ENCODE peak calls at places on chromosomes 2 and 18, in nine cellular contexts. P, U, G, M, T, E, B, D and R are unnamed samples. For H3K36me3, the result is how much of the 10 kb centered on the place peaks cover.

GRCh38 chr2:62923881-62924280 is 126.7 kb upstream of the OTX1 start:
- DNase-seq in T (no peak), B (no peak), M (no peak), D (no peak), E (no peak), P (no peak), U (no peak), G (no peak), R (no peak)

GRCh38 chr2:52810460-52810859 is 957.1 kb upstream of the CHAC2 start:
- DNase-seq in B (no peak), D (peak), T (no peak), G (peak), U (peak), P (no peak), E (no peak), M (no peak), R (no peak)

GRCh38 chr18:75815767-75816166 is 388.3 kb upstream of the SMIM21 start:
- DNase-seq in T (no peak), M (no peak), E (no peak), B (no peak), D (no peak), P (no peak), G (no peak), U (no peak), R (no peak)

GRCh38 chr2:37232131-37232933 is 874 bp downstream of the NDUFAF7 start:
- DNase-seq in D (peak), P (no peak), G (no peak), M (peak), U (peak), B (peak), E (peak), T (no peak), R (peak)

GRCh38 chr2:6911721-6912120 is 5.5 kb upstream of the RNF144A start:
- DNase-seq in U (no peak), P (no peak), M (no peak), B (no peak), E (no peak), G (no peak), T (no peak), D (no peak), R (no peak)

GRCh38 chr18:4256786-4257417 is 198.2 kb downstream of the DLGAP1 start:
- DNase-seq in P (no peak), E (no peak), M (no peak), B (no peak), D (no peak), U (no peak), G (no peak), T (no peak), R (no peak)

GRCh38 chr18:50590625-50591024 is 30.7 kb downstream of the MAPK4 start:
- DNase-seq in B (no peak), T (no peak), P (no peak), D (no peak), G (no peak), U (no peak), E (no peak), M (no peak), R (no peak)

GRCh38 chr18:13500227-13500865 is 226.0 kb downstream of the FAM210A start:
- DNase-seq in T (no peak), E (peak), B (peak), U (peak), G (peak), P (no peak), M (no peak), D (peak), R (no peak)

GRCh38 chr2:85806358-85807118 is 52.7 kb downstream of the ATOH8 start:
- DNase-seq in M (no peak), D (no peak), U (no peak), G (no peak), B (no peak), P (no peak), T (peak), E (no peak), R (no peak)

GRCh38 chr18:49094136-49094535 is 143.4 kb upstream of the SMAD7 start:
- DNase-seq in M (no peak), P (no peak), U (peak), B (no peak), G (no peak), T (no peak), D (peak), E (peak), R (no peak)

GRCh38 chr2:26148501-26148900 is 24.4 kb upstream of the GAREM2 start:
- DNase-seq in P (no peak), M (no peak), B (no peak), T (no peak), G (peak), U (peak), E (no peak), D (peak), R (no peak)

GRCh38 chr2:113370478-113371091 is 66.9 kb upstream of the ZNG1B start:
- DNase-seq in U (peak), D (peak), P (peak), T (peak), M (peak), G (peak), B (peak), E (peak), R (no peak)

GRCh38 chr2:128422571-128422970 is 103.9 kb upstream of the HS6ST1 start:
- DNase-seq in U (peak), D (no peak), T (peak), E (peak), G (peak), M (no peak), B (no peak), P (no peak), R (peak)

GRCh38 chr18:78632111-78632541 is 347.5 kb upstream of the SALL3 start:
- DNase-seq in U (peak), E (peak), B (no peak), P (no peak), M (no peak), D (no peak), T (no peak), G (peak), R (no peak)

GRCh38 chr2:240350006-240350355 is 85.5 kb upstream of the GPC1 start:
- DNase-seq in P (no peak), T (no peak), B (no peak), U (no peak), M (no peak), E (peak), D (no peak), G (no peak), R (peak)

GRCh38 chr2:238985931-238986446 is 138.1 kb downstream of the TWIST2 start:
- DNase-seq in B (no peak), E (peak), U (no peak), T (no peak), D (no peak), G (no peak), M (no peak), P (no peak), R (no peak)

GRCh38 chr18:48073231-48073930 is 142.9 kb upstream of the SMAD2 start:
- DNase-seq in P (no peak), U (peak), B (peak), M (no peak), T (no peak), G (peak), D (no peak), E (peak), R (no peak)

DNA sequence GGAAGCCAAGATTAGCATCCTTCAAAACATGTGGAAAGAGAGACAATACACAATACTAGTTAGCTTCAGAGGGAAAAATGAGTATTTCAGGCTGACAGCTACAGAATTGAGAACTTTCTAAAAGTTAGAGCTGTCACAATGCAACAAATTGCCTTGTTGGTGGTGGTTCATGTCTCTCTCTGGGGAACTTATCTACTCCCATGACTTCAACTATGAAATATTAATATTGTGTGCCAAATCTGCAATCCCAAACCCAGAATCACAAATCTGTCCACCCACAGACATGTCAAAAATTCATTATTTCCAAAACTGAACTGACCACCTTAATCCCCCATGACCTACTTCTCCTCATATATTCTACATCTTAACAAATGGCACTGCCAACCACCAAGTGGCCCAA is 143.5 kb downstream of the TCF4 start:
- DNase-seq in M (no peak), B (no peak), G (no peak), U (no peak), T (no peak), P (no peak), E (no peak), D (no peak), R (no peak)
- H3K4me3 ChIP-seq in M (no peak), B (no peak), G (no peak), U (no peak), T (no peak), P (no peak), E (no peak), D (no peak), R (no peak)

GRCh38 chr2:200640171-200640570 is 54.4 kb downstream of the AOX1 start:
- DNase-seq in G (no peak), E (no peak), D (no peak), T (no peak), B (no peak), M (no peak), P (no peak), U (no peak), R (no peak)

GRCh38 chr2:200635251-200635650 is 49.4 kb downstream of the AOX1 start:
- DNase-seq in M (no peak), U (peak), B (no peak), P (no peak), G (no peak), D (no peak), E (no peak), T (no peak), R (no peak)

GRCh38 chr2:200631287-200631686 is 45.5 kb downstream of the AOX1 start:
- DNase-seq in G (no peak), B (no peak), P (no peak), M (no peak), E (no peak), U (no peak), T (no peak), D (no peak), R (no peak)

GRCh38 chr2:200637886-200638285 is 52.1 kb downstream of the AOX1 start:
- DNase-seq in T (no peak), G (no peak), M (no peak), D (no peak), B (no peak), P (no peak), U (no peak), E (no peak), R (no peak)

DNA sequence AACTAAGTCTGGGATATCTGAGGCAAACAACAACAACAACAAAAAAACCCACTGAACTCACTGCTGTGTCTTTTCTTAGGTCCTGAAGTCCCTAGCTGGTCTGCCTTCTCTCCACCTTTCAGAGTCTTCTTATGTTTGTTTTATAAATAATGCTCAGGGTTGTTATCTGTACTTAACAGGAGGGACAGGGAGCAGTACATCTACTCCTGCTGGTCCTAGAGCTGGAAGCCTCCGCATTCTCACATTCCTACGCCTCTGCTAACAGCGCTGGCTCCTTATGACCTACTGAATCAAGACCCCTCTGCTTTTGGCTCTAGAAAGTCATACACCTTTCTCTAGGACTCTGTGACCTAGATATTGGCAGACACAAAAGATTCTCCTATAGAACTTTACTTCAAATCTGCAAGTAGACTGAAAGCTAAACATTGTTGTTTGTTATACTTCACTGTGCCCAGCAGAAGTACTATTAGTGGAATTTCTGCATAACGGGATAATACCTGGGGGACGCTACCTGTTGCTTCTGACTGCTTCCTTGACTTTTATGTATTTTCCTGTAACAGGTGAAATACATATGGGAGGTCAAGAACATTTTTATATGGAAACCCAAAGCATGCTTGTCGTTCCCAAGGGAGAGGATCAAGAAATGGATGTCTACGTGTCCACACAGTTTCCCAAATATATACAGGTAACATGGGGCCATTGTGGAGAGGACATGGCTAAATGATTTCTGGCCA is 48.6 kb downstream of the AOX1 start:
- DNase-seq in T (no peak), B (no peak), M (no peak), D (no peak), G (no peak), E (no peak), P (no peak), U (no peak), R (no peak)
- H3K36me3 ChIP-seq in T (under half), B (under half), M (under half), D (under half), G (half or more), E (under half), P (under half), U (under half), R (under half)

GRCh38 chr2:27798948-27799645 is 27.6 kb downstream of the MRPL33 start:
- DNase-seq in T (peak), D (peak), M (peak), G (peak), U (peak), E (peak), B (peak), P (no peak), R (no peak)

GRCh38 chr2:27796991-27797752 is 25.7 kb downstream of the MRPL33 start:
- DNase-seq in T (no peak), P (no peak), B (peak), D (no peak), M (no peak), U (no peak), G (no peak), E (peak), R (no peak)

GRCh38 chr2:27800856-27801255 is 29.3 kb downstream of the MRPL33 start:
- DNase-seq in B (no peak), G (no peak), D (no peak), T (no peak), M (no peak), P (no peak), E (no peak), U (no peak), R (no peak)

GRCh38 chr2:27798476-27798875 is 27.0 kb downstream of the MRPL33 start:
- DNase-seq in M (peak), T (no peak), D (no peak), E (no peak), G (no peak), P (no peak), B (no peak), U (no peak), R (no peak)

GRCh38 chr2:27799646-27800010 is 28.1 kb downstream of the MRPL33 start:
- DNase-seq in U (peak), B (peak), G (no peak), E (peak), D (no peak), P (no peak), T (no peak), M (no peak), R (no peak)
- H3K4me3 ChIP-seq in U (peak), B (no peak), G (peak), E (no peak), D (no peak), P (no peak), T (peak), M (no peak), R (no peak)

GRCh38 chr2:159750873-159751272 is 38.6 kb downstream of the MARCHF7 start:
- DNase-seq in M (no peak), G (no peak), E (no peak), B (no peak), T (no peak), U (no peak), P (no peak), D (no peak), R (no peak)
- H3K36me3 ChIP-seq in M (half or more), G (half or more), E (under half), B (half or more), T (under half), U (half or more), P (half or more), D (under half), R (under half)